ENCODE peak calls at places on chromosomes 2 and 18, in seven cellular contexts. G is omental fat pad; I is NCI-H460; Z is left kidney; Q is fibroblast of mammary gland; V is stimulated activated CD4-positive, alpha-beta T cell treated with anti-CD3 and anti-CD28 coated beads, Interleukin-15, amount 100 ng/mL, for 24 hours; D is NCI-H2029 treated with DMSO at 0.1 percent for 48 hours. Y is an unnamed sample.

GRCh38 chr2:2933421-2933820 is 444.2 kb downstream of the EIPR1 start:
- DNase-seq in G (no peak), I (no peak), Z (peak; percentile 92), Q (no peak), V (no peak), D (no peak), Y (no peak)

GRCh38 chr2:59745085-59745484 is 808.4 kb downstream of the BCL11A start:
- DNase-seq in G (no peak), I (no peak), Z (no peak), Q (no peak), V (no peak), D (no peak), Y (no peak)

GRCh38 chr2:175330195-175330594 is 148.7 kb upstream of the ATP5MC3 start:
- DNase-seq in G (no peak), I (no peak), Z (no peak), Q (no peak), V (no peak), D (no peak), Y (no peak)

GRCh38 chr18:35494281-35494825 is 3.4 kb downstream of the INO80C start:
- DNase-seq in G (no peak), I (no peak), Z (no peak), Q (no peak), V (no peak), D (no peak), Y (no peak)

GRCh38 chr18:75244336-75244735 is 33.7 kb downstream of the TSHZ1 start:
- DNase-seq in G (no peak), I (no peak), Z (peak; percentile 75), Q (no peak), V (no peak), D (no peak), Y (no peak)

GRCh38 chr2:3299130-3299529 is 78.5 kb downstream of the EIPR1 start:
- DNase-seq in G (no peak), I (no peak), Z (no peak), Q (no peak), V (no peak), D (no peak), Y (no peak)

GRCh38 chr2:143345887-143346612 is 216.8 kb downstream of the ARHGAP15 start:
- DNase-seq in G (no peak), I (no peak), Z (no peak), Q (no peak), V (no peak), D (no peak), Y (no peak)

GRCh38 chr2:63843093-63843492 is 1.4 kb downstream of the UGP2 start:
- DNase-seq in G (no peak), I (no peak), Z (no peak), Q (no peak), V (no peak), D (no peak), Y (no peak)

GRCh38 chr2:151049746-151050145 is 211.9 kb downstream of the RBM43 start:
- DNase-seq in G (no peak), I (no peak), Z (no peak), Q (peak; percentile 60), V (no peak), D (no peak), Y (no peak)

GRCh38 chr18:77811510-77811909 is 561.9 kb downstream of the GALR1 start:
- DNase-seq in G (no peak), I (peak; percentile 5), Z (peak; percentile 29), Q (peak; percentile 1), V (no peak), D (peak; percentile 58), Y (no peak)

GRCh38 chr2:63755980-63756379 is 85.7 kb upstream of the UGP2 start:
- DNase-seq in G (no peak), I (no peak), Z (no peak), Q (peak; percentile 74), V (no peak), D (no peak), Y (no peak)

GRCh38 chr2:46547223-46548102 is 68.1 kb downstream of the TMEM247 start:
- DNase-seq in G (no peak), I (no peak), Z (peak; percentile 61), Q (no peak), V (no peak), D (no peak), Y (no peak)

GRCh38 chr18:77254711-77255110 is 5.1 kb downstream of the GALR1 start:
- DNase-seq in G (no peak), I (no peak), Z (no peak), Q (no peak), V (no peak), D (no peak), Y (no peak)

GRCh38 chr2:24917086-24917485 is 3.0 kb downstream of the ADCY3 start:
- DNase-seq in G (no peak), I (no peak), Z (no peak), Q (no peak), V (peak; percentile 41), D (no peak), Y (no peak)

GRCh38 chr2:24418166-24418843 is 58.0 kb upstream of the ITSN2 start:
- DNase-seq in G (no peak), I (no peak), Z (no peak), Q (no peak), V (no peak), D (no peak), Y (no peak)

Y was measured in thoracic aorta.